ENCODE peak calls at places on chromosomes 3 and 15, in five cellular contexts. P is OCI-LY7, O is astrocyte of the cerebellum, A is cardiac muscle cell, B is fibroblast of mammary gland. G is an unnamed sample.

GRCh38 chr15:52109559-52110451 is 2.8 kb downstream of the BCL2L10 start:
- DNase-seq in B (no peak), O (no peak), A (no peak), P (peak; percentile 14), G (no peak)

GRCh38 chr15:29925227-29926082 is 103.2 kb upstream of the TJP1 start:
- DNase-seq in P (peak; percentile 41), B (peak; percentile 79), O (peak; percentile 53), A (peak; percentile 87), G (no peak)

GRCh38 chr3:42701371-42702065 is 1.1 kb downstream of the HHATL start:
- DNase-seq in B (no peak), P (peak; percentile 27), A (peak; percentile 49), O (peak; percentile 1), G (no peak)

GRCh38 chr3:143171141-143171651 is 51.6 kb downstream of the CHST2 start:
- DNase-seq in A (peak; percentile 75), O (no peak), P (peak; percentile 49), B (peak; percentile 68), G (no peak)

GRCh38 chr3:105938826-105939225 is 70.0 kb upstream of the CBLB start:
- DNase-seq in A (no peak), O (no peak), P (no peak), B (no peak), G (no peak)

GRCh38 chr3:186990878-186991308 is 60.6 kb downstream of the ST6GAL1 start:
- DNase-seq in A (no peak), P (no peak), B (no peak), O (peak; percentile 47), G (no peak)

GRCh38 chr15:85614059-85614458 is 180.7 kb downstream of the KLHL25 start:
- DNase-seq in B (no peak), P (no peak), O (no peak), A (peak; percentile 45), G (no peak)

GRCh38 chr3:126293370-126294082 is 63.7 kb downstream of the KLF15 start:
- DNase-seq in O (no peak), P (no peak), B (peak; percentile 10), A (peak; percentile 68), G (no peak)

GRCh38 chr3:23607184-23607847 is 198.4 kb upstream of the UBE2E1 start:
- DNase-seq in O (no peak), A (peak; percentile 75), B (no peak), P (no peak), G (no peak)

GRCh38 chr3:8239718-8240698 is 261.6 kb upstream of the LMCD1 start:
- DNase-seq in B (peak; percentile 66), P (peak; percentile 56), A (peak; percentile 74), O (peak; percentile 52), G (peak; percentile 42)

GRCh38 chr3:192841428-192841827 is 76.2 kb downstream of the MB21D2 start:
- DNase-seq in A (no peak), B (no peak), P (no peak), O (no peak), G (no peak)

GRCh38 chr3:194632983-194633348 is 253 bp downstream of the TMEM44 start:
- DNase-seq in A (peak; percentile 37), O (no peak), B (no peak), P (no peak), G (no peak)

GRCh38 chr15:22265056-22265945 is 185.0 kb downstream of the OR4M2 start:
- DNase-seq in O (no peak), P (no peak), B (no peak), A (no peak), G (no peak)

GRCh38 chr15:74787251-74788041 is 5.6 kb downstream of the CSK start:
- DNase-seq in A (peak; percentile 76), B (peak; percentile 61), P (peak; percentile 97), O (peak; percentile 41), G (no peak)

GRCh38 chr3:177468816-177469590 is 271.7 kb upstream of the TBL1XR1 start:
- DNase-seq in P (no peak), O (peak; percentile 36), B (peak; percentile 81), A (peak; percentile 86), G (no peak)

GRCh38 chr3:14689247-14689980 is 14.5 kb downstream of the C3orf20 start:
- DNase-seq in P (peak; percentile 27), O (no peak), B (no peak), A (no peak), G (no peak)

GRCh38 chr3:13241621-13242363 is 168.6 kb upstream of the IQSEC1 start:
- DNase-seq in O (no peak), A (no peak), B (no peak), P (no peak), G (no peak)
- TF ChIP-seq CTCF in O (no peak), A (no peak), B (no peak), P (peak; percentile 47), G (no peak)

GRCh38 chr15:89412906-89413411 is 78.3 kb upstream of the POLG start:
- DNase-seq in B (no peak), A (no peak), P (no peak), O (no peak), G (no peak)

GRCh38 chr15:89408512-89409183 is 74.0 kb upstream of the POLG start:
- DNase-seq in O (no peak), A (no peak), P (no peak), B (peak; percentile 5), G (no peak)

GRCh38 chr15:89406756-89407650 is 72.4 kb upstream of the POLG start:
- DNase-seq in B (no peak), O (no peak), A (no peak), P (no peak), G (no peak)

GRCh38 chr15:89409184-89409992 is 74.8 kb upstream of the POLG start:
- DNase-seq in B (no peak), P (no peak), O (no peak), A (no peak), G (no peak)

DNA sequence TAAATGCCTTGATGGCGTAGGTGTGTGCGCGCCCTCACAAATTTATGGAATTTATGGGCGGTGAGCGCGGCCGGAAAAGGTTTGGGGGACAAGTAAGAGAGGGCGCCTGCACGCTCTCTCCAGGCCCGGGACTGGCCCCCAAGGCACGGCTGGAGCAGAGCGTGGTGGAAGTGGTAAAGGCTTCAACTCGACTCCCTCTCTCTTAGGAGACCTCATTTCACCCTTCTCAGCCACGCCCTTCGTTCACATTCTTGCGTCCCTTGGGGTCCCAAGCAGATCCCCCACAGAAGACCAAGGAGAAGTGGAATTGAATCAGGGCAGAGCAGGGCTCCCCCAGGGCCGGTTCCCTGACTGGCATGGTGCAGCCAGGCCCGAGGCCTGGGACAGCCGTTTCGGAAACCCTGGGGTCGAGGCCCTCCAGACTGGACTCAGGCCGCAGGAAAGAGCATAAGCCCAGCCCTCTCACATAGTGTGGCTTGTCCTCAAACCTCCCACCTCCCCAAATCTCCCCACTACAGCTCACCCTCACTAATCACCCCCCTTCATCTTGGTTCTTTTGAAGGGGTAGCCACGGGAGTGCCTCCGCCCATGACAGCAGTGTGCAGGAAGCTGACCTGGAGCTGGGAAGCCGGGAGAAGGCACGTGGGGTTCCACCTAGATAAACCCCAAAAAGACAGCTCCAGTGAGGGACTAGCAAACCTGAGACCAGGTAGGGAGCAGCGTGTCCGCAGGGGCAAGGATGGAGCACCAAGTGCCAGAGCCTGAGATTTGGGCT is 75.6 kb upstream of the POLG start:
- DNase-seq in P (no peak), O (no peak), B (no peak), A (no peak), G (no peak)
- H3K4me3 ChIP-seq in P (no peak overlapping the region), O (no peak overlapping the region), B (no peak overlapping the region), A (no peak overlapping the region), G (no peak overlapping the region)

DNA sequence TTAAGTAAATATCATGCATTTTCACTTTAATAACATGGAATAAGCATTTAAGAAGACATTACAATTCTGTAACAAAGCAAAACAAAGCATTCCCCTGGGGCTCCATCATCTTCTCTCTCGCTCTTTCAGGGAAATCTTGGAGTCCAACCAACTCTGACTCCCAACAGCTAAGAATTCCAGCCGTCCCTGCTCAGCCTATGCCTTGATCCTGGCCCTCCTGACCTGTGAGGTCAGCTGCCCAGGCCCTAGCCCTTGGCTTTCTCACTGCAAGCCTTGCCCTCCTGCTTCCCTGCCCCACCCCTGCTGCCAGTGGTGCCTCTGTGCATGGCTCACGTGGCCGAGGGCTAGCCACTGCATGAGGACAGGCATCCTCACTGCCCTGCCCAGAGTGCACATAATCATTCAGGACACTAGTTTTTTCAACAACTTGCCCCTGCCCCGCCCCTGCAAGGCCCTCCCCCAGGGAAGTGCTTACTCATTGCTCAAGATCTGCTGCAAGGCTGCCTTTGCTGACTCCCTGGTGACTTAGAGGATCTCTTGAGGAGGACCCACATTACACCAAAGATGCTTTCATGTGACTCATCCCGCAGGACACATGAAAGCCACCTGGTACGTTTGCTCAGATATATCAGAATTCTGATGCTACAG is 37.6 kb downstream of the MTMR10 start:
- DNase-seq in B (peak; percentile 98), P (no peak), A (peak; percentile 80), O (no peak), G (no peak)
- TF ChIP-seq CTCF in B (no peak), P (no peak), A (no peak), O (no peak), G (no peak)

GRCh38 chr3:95725770-95726169 is 1088.6 kb upstream of the EPHA6 start:
- DNase-seq in P (no peak), B (no peak), A (no peak), O (no peak), G (no peak)
- H3K4me3 ChIP-seq in P (no peak overlapping the region), B (no peak overlapping the region), A (no peak overlapping the region), O (no peak overlapping the region), G (no peak overlapping the region)

GRCh38 chr3:127588675-127589577 is 1.6 kb downstream of the TPRA1 start:
- DNase-seq in B (peak; percentile 67), A (peak; percentile 74), O (no peak), P (peak; percentile 33), G (no peak)

GRCh38 chr3:127590282-127590592 is 296 bp downstream of the TPRA1 start:
- DNase-seq in O (no peak), B (peak; percentile 24), A (no peak), P (no peak), G (no peak)

GRCh38 chr3:127593187-127593586 is 2.7 kb upstream of the TPRA1 start:
- DNase-seq in B (no peak), A (no peak), O (no peak), P (no peak), G (no peak)

GRCh38 chr3:127589600-127590281 is 792 bp downstream of the TPRA1 start:
- DNase-seq in O (no peak), A (no peak), P (peak; percentile 29), B (peak; percentile 11), G (no peak)

GRCh38 chr3:127590593-127591477 is at the start of gene TPRA1:
- DNase-seq in B (peak; percentile 97), A (peak; percentile 98), O (peak; percentile 94), P (peak; percentile 98), G (peak; percentile 96)
- TF ChIP-seq CTCF in B (no peak), A (no peak), O (no peak), P (peak; percentile 57), G (peak; percentile 56)

GRCh38 chr3:45566205-45566604 is 28.3 kb upstream of the LIMD1 start:
- DNase-seq in O (no peak), A (no peak), B (no peak), P (no peak), G (no peak)
- H3K4me3 ChIP-seq in O (no peak overlapping the region), A (no peak overlapping the region), B (no peak overlapping the region), P (no peak overlapping the region), G (no peak overlapping the region)

G was measured in LNCaP clone FGC.